ENCODE peak calls at places on chromosome 21, in seven cellular contexts. T, N, M, I, E, Z and X are unnamed samples.

GRCh38 chr21:42019101-42019605 is 9.0 kb upstream of the ZBTB21 start:
- DNase-seq in N (no peak), E (no peak), M (no peak), T (no peak), I (no peak), Z (no peak), X (no peak)

GRCh38 chr21:38330671-38331070 is 73.9 kb downstream of the KCNJ15 start:
- DNase-seq in N (no peak), I (peak), E (no peak), Z (no peak), T (no peak), M (no peak), X (no peak)

GRCh38 chr21:25961042-25961441 is 209.5 kb downstream of the APP start:
- DNase-seq in E (no peak), I (peak), T (no peak), Z (peak), M (no peak), N (no peak), X (no peak)

GRCh38 chr21:43923391-43923790 is 58.4 kb downstream of the AGPAT3 start:
- DNase-seq in T (no peak), I (no peak), E (no peak), N (no peak), M (peak), Z (no peak), X (peak)

GRCh38 chr21:26365849-26366248 is 195.3 kb upstream of the APP start:
- DNase-seq in N (no peak), M (no peak), T (no peak), I (no peak), E (no peak), Z (no peak), X (no peak)

GRCh38 chr21:29246614-29247013 is 52.1 kb upstream of the BACH1 start:
- DNase-seq in T (no peak), E (no peak), I (no peak), Z (no peak), M (no peak), N (no peak), X (no peak)

GRCh38 chr21:21101911-21102310 is 103.7 kb downstream of the NCAM2 start:
- DNase-seq in I (peak), M (no peak), Z (peak), E (no peak), N (peak), T (no peak), X (peak)

GRCh38 chr21:40567511-40567910 is 279.4 kb downstream of the DSCAM start:
- DNase-seq in I (no peak), N (no peak), T (no peak), M (no peak), Z (no peak), E (no peak), X (no peak)

GRCh38 chr21:37454869-37455503 is 88.4 kb downstream of the DYRK1A start:
- DNase-seq in Z (no peak), N (no peak), T (no peak), E (no peak), I (no peak), M (no peak), X (no peak)

GRCh38 chr21:39834543-39834942 is 32.7 kb upstream of the PCP4 start:
- DNase-seq in I (no peak), M (no peak), E (no peak), N (no peak), T (no peak), Z (no peak), X (no peak)

GRCh38 chr21:39082656-39083376 is 100.4 kb downstream of the PSMG1 start:
- DNase-seq in I (no peak), M (no peak), Z (peak), E (no peak), T (no peak), N (peak), X (no peak)

GRCh38 chr21:38853421-38853919 is 47.7 kb downstream of the ETS2 start:
- DNase-seq in E (no peak), T (peak), I (peak), M (peak), N (no peak), Z (no peak), X (peak)

GRCh38 chr21:45292399-45293213 is 4.9 kb upstream of the POFUT2 start:
- DNase-seq in I (peak), E (peak), N (peak), Z (peak), T (peak), M (peak), X (peak)

GRCh38 chr21:44883250-44883649 is 9.8 kb upstream of the PTTG1IP start:
- DNase-seq in I (no peak), N (no peak), Z (no peak), T (no peak), E (no peak), M (no peak), X (no peak)

GRCh38 chr21:39637971-39638628 is 25.4 kb downstream of the B3GALT5 start:
- DNase-seq in E (no peak), I (no peak), M (no peak), Z (no peak), N (no peak), T (no peak), X (no peak)

GRCh38 chr21:38712076-38712475 is 93.7 kb upstream of the ETS2 start:
- DNase-seq in E (peak), M (peak), T (peak), I (peak), N (peak), Z (peak), X (peak)

GRCh38 chr21:34593423-34593822 is 21.5 kb downstream of the RCAN1 start:
- DNase-seq in I (peak), M (no peak), N (peak), T (no peak), E (no peak), Z (no peak), X (no peak)

GRCh38 chr21:45772180-45772579 is 128.7 kb downstream of the PCBP3 start:
- DNase-seq in T (no peak), E (no peak), I (no peak), M (no peak), Z (no peak), N (no peak), X (no peak)

GRCh38 chr21:44426663-44427191 is 28.6 kb upstream of the LRRC3 start:
- DNase-seq in I (peak), T (no peak), E (no peak), Z (no peak), M (no peak), N (no peak), X (no peak)

GRCh38 chr21:26844258-26845065 is 747 bp downstream of the ADAMTS1 start:
- DNase-seq in M (peak), T (peak), N (no peak), Z (peak), E (peak), I (peak), X (peak)

GRCh38 chr21:28675265-28676041 is 317.2 kb downstream of the LTN1 start:
- DNase-seq in N (no peak), M (peak), Z (no peak), E (no peak), I (no peak), T (peak), X (peak)

GRCh38 chr21:46516068-46516467 is 57.4 kb downstream of the DIP2A start:
- DNase-seq in Z (no peak), M (no peak), I (no peak), E (no peak), T (no peak), N (no peak), X (no peak)

GRCh38 chr21:32335601-32336575 is 37.2 kb downstream of the MRAP start:
- DNase-seq in I (peak), E (no peak), Z (no peak), M (peak), N (no peak), T (no peak), X (peak)

GRCh38 chr21:28719731-28720130 is 272.9 kb downstream of the LTN1 start:
- DNase-seq in I (no peak), E (no peak), N (no peak), M (no peak), Z (no peak), T (no peak), X (no peak)

GRCh38 chr21:31780944-31781343 is 49.0 kb upstream of the SCAF4 start:
- DNase-seq in E (no peak), Z (no peak), I (no peak), N (peak), T (no peak), M (no peak), X (no peak)

GRCh38 chr21:45363921-45364463 is 41.0 kb upstream of the COL18A1 start:
- DNase-seq in M (peak), E (peak), N (no peak), I (peak), Z (no peak), T (peak), X (peak)

GRCh38 chr21:37220433-37220980 is 46.6 kb downstream of the VPS26C start:
- DNase-seq in I (no peak), E (peak), Z (no peak), M (peak), T (peak), N (no peak), X (peak)

GRCh38 chr21:42009018-42009830 is 936 bp downstream of the ZBTB21 start:
- DNase-seq in T (peak), E (peak), I (peak), M (peak), N (no peak), Z (peak), X (peak)